ENCODE peak calls at places on chromosomes 16 and 17, in eight cellular contexts. Y is right lobe of liver, F is sigmoid colon, S is iPS DF 6.9, H is aorta, M is coronary artery, L is neural progenitor cell, N is mesenchymal stem cell. X is an unnamed sample.

GRCh38 chr17:489758-490329 is 137.2 kb upstream of the RPH3AL start:
- DNase-seq in S (no peak), M (no peak), H (peak), Y (no peak), F (peak), N (peak), L (peak), X (peak)

GRCh38 chr17:18138065-18138749 is 29.7 kb downstream of the MYO15A start:
- DNase-seq in N (no peak), S (no peak), Y (peak), H (no peak), M (no peak), L (no peak), F (no peak), X (no peak)

GRCh38 chr16:56667581-56668571 is at the start of gene MT1G:
- DNase-seq in Y (peak), M (no peak), N (no peak), S (no peak), F (peak), L (no peak), H (peak), X (peak)

GRCh38 chr17:28908640-28909098 is 5.8 kb upstream of the DHRS13 start:
- DNase-seq in M (no peak), L (no peak), S (no peak), Y (no peak), H (no peak), F (peak), N (peak), X (no peak)

GRCh38 chr16:27721548-27722265 is 171.8 kb downstream of the KATNIP start:
- DNase-seq in F (peak), S (no peak), H (peak), L (no peak), N (peak), M (peak), Y (no peak), X (no peak)

GRCh38 chr16:1019934-1020305 is 38.4 kb downstream of the SOX8 start:
- DNase-seq in F (no peak), N (no peak), M (no peak), L (no peak), S (no peak), H (no peak), Y (no peak), X (no peak)

GRCh38 chr16:63581560-63581959 is 1540.3 kb downstream of the CDH11 start:
- DNase-seq in Y (no peak), L (no peak), F (no peak), M (no peak), N (peak), H (no peak), S (no peak), X (no peak)

GRCh38 chr16:57533618-57534336 is 2.6 kb downstream of the CCDC102A start:
- DNase-seq in N (no peak), F (peak), H (peak), S (no peak), Y (peak), M (peak), L (no peak), X (peak)

GRCh38 chr16:86667035-86667434 is 88.7 kb downstream of the FOXL1 start:
- DNase-seq in L (no peak), H (no peak), Y (no peak), N (no peak), F (no peak), M (no peak), S (no peak), X (no peak)

GRCh38 chr16:86663691-86664517 is 85.6 kb downstream of the FOXL1 start:
- DNase-seq in F (no peak), H (no peak), N (peak), Y (no peak), M (no peak), L (no peak), S (no peak), X (no peak)

GRCh38 chr16:86664518-86665318 is 86.4 kb downstream of the FOXL1 start:
- DNase-seq in F (no peak), N (peak), H (peak), M (no peak), S (no peak), L (no peak), Y (no peak), X (no peak)

GRCh38 chr16:86665929-86666328 is 87.6 kb downstream of the FOXL1 start:
- DNase-seq in M (no peak), S (no peak), F (no peak), Y (no peak), N (no peak), H (no peak), L (no peak), X (no peak)

DNA sequence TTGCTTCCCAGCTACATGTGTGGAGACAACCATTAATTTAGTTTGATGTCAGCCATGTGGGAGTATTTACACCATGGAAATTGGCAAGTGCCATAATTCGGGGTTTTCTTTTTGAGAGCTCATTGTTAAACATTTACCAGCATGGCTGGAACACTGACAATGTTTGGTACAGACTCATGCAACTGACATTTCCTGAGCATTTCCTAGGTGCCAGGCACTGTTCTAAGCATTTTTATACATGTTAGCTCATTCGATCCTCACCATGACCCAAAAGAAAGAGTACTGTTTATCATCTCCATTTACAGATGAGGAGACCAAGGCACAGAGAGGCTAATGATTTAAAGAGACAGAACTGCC is 86.9 kb downstream of the FOXL1 start:
- DNase-seq in M (no peak), S (no peak), N (peak), L (no peak), Y (no peak), H (no peak), F (no peak), X (no peak)
- H3K4me3 ChIP-seq in M (no peak), S (no peak), N (peak), L (no peak), Y (no peak), H (no peak), F (no peak), X (no peak)

GRCh38 chr17:1787301-1787902 is 25.5 kb downstream of the SERPINF1 start:
- DNase-seq in M (peak), N (peak), L (no peak), S (no peak), H (peak), Y (peak), F (peak), X (peak)
- H3K4me3 ChIP-seq in M (no peak), N (peak), L (no peak), S (no peak), H (no peak), Y (no peak), F (no peak), X (no peak)

GRCh38 chr16:82047787-82048186 is 12.7 kb downstream of the HSD17B2 start:
- DNase-seq in S (no peak), H (no peak), Y (no peak), L (no peak), M (no peak), N (no peak), F (no peak), X (no peak)
- H3K4me3 ChIP-seq in S (no peak), H (no peak), Y (no peak), L (no peak), M (no peak), N (no peak), F (no peak), X (no peak)

DNA sequence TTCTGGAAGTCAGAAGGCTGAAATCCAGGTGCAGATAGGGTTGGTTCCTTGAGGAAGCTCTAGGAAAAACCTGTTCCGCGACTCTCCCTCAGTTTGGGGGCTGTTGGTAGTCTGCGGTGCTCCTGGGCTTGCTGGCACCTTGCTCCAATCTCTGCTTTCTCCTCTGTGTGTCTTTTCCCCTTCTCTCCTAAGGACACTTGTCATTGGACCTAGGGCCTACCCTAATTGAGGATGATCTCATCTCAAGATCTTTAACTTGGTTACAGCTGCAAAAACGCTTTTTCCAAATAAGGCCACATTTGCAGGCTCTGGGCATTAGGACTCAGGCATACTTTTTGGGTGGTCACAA is 12.9 kb upstream of the CACNG4 start:
- DNase-seq in H (no peak), Y (no peak), M (no peak), L (no peak), S (no peak), F (no peak), N (no peak), X (no peak)
- H3K4me3 ChIP-seq in H (no peak), Y (no peak), M (no peak), L (no peak), S (no peak), F (no peak), N (no peak), X (no peak)

GRCh38 chr16:3865241-3865640 is 15.3 kb downstream of the CREBBP start:
- DNase-seq in H (no peak), F (no peak), M (no peak), Y (no peak), L (no peak), N (no peak), S (no peak), X (no peak)
- H3K4me3 ChIP-seq in H (no peak), F (no peak), M (no peak), Y (no peak), L (no peak), N (no peak), S (no peak), X (no peak)

GRCh38 chr16:4917117-4917516 is 19.8 kb downstream of the PPL start:
- DNase-seq in Y (no peak), H (no peak), S (no peak), L (no peak), N (peak), F (no peak), M (no peak), X (no peak)

GRCh38 chr16:4913774-4914525 is 23.0 kb downstream of the PPL start:
- DNase-seq in Y (no peak), S (no peak), M (no peak), H (no peak), F (no peak), L (no peak), N (no peak), X (no peak)

GRCh38 chr16:4913130-4913773 is 23.7 kb downstream of the PPL start:
- DNase-seq in F (no peak), S (no peak), L (peak), Y (no peak), M (no peak), H (no peak), N (no peak), X (peak)

GRCh38 chr16:4915226-4915761 is 21.7 kb downstream of the PPL start:
- DNase-seq in M (no peak), F (peak), L (no peak), H (no peak), Y (no peak), N (peak), S (no peak), X (no peak)

DNA sequence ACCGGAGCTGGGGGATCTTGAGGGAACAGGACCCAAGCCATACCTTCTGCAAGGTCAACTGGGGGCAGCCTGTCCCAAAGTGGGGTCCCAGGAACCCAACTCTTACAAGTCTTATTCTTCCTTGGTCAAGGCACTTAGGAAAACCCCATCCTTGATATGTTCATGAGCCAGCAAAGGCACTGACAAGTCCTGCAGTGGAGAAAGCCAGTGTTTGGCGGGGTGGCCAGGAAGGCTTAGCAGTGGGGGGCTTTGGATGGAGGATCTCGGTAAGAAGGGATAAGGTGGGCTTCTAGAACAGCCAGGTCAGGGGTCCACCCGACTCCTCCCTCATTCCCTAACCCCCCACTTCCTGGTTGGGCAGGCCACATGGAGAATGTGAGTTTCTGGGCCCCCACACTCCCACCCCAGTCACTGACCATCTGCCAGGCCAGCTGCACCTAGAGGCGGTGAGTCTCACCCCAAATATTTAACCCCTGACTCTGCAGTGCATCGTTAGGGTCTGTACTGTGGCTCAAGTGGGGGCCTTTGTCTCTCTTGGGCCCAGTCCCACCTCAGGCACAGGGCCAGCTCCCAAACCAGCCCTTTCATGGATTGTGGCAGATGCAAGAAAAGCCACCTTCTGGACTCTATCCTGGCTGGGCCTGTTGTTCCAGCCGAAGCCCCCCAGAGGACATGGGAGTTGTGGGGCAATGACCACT is 22.3 kb downstream of the PPL start:
- DNase-seq in Y (no peak), H (no peak), S (no peak), F (peak), N (no peak), M (no peak), L (no peak), X (no peak)
- H3K4me3 ChIP-seq in Y (no peak), H (no peak), S (no peak), F (no peak), N (no peak), M (no peak), L (no peak), X (no peak)

DNA sequence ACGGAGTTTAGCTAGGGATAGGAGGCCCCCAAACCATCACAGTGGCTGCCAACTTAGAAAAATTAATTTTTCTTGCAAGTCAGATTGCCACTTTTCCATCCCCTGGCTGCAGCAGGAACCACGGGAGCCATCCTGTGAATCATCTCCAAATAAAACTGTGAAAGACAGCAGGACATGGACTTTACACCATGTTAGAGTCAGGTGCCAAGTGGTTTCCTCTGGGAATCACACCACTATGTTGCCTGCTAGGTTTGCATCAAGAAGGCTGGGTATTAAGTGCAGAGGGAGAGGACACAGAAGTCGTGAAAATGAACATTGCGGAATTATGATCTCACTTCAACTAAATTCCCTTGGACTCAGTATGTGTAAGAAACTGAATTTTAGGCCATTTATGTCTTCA is 471.3 kb upstream of the GOT2 start:
- DNase-seq in Y (no peak), S (no peak), H (no peak), M (no peak), N (no peak), L (no peak), F (no peak), X (no peak)
- H3K4me3 ChIP-seq in Y (no peak), S (no peak), H (no peak), M (no peak), N (no peak), L (no peak), F (no peak), X (no peak)

DNA sequence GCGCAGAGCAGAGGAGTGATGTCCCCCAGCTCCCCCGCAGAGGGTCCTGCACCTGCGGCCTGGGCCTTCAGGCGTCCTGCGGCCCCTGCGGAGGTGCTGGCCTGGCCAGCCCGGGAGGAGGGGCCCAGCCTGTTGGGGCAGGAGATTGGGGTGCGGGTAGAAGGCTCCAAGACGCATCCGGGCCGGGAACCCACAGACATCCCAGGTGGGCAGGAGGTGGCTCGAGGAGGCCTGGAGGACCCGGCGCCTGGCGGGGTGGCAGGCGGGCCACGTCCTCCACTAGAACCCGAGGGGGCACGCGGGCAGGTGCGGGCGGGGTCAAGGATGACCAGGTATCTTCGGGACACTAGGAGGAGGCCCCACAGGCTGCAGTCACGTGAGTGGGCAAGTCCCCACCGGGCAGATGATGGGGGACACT is 647 bp upstream of the SECTM1 start:
- DNase-seq in Y (peak), M (no peak), S (no peak), L (no peak), F (no peak), N (no peak), H (peak), X (peak)
- H3K4me3 ChIP-seq in Y (peak), M (peak), S (no peak), L (no peak), F (peak), N (peak), H (no peak), X (peak)

GRCh38 chr16:30166202-30166902 is 17.1 kb upstream of the CORO1A start:
- DNase-seq in Y (no peak), M (no peak), S (no peak), H (no peak), L (no peak), F (no peak), N (no peak), X (no peak)
- H3K4me3 ChIP-seq in Y (no peak), M (no peak), S (no peak), H (no peak), L (no peak), F (no peak), N (no peak), X (no peak)